ENCODE peak calls at places on chromosomes 3 and 15, in seven cellular contexts. One of them, this sample, is unnamed.

GRCh38 chr3:37129871-37130270 is 44.5 kb downstream of the LRRFIP2 start:
- DNase-seq in brain microvascular endothelial cell: no peak
- DNase-seq in effector CD4-positive, alpha-beta T cell: no peak
- DNase-seq in pancreas: no peak
- DNase-seq in NB4: no peak
- DNase-seq in NT2/D1: no peak
- DNase-seq in right lobe of liver: no peak
- DNase-seq in this sample: no peak

GRCh38 chr3:156620260-156620659 is 54.1 kb upstream of the TIPARP start:
- DNase-seq in brain microvascular endothelial cell: peak
- DNase-seq in effector CD4-positive, alpha-beta T cell: no peak
- DNase-seq in pancreas: no peak
- DNase-seq in NB4: peak
- DNase-seq in NT2/D1: no peak
- DNase-seq in right lobe of liver: no peak
- DNase-seq in this sample: no peak

GRCh38 chr3:49022751-49023171 is 840 bp downstream of the NDUFAF3 start:
- DNase-seq in brain microvascular endothelial cell: no peak
- DNase-seq in effector CD4-positive, alpha-beta T cell: no peak
- DNase-seq in pancreas: peak
- DNase-seq in NB4: peak
- DNase-seq in NT2/D1: no peak
- DNase-seq in right lobe of liver: peak
- DNase-seq in this sample: no peak

GRCh38 chr15:58247803-58248503 is 109.8 kb downstream of the AQP9 start:
- DNase-seq in brain microvascular endothelial cell: no peak
- DNase-seq in effector CD4-positive, alpha-beta T cell: no peak
- DNase-seq in pancreas: peak
- DNase-seq in NB4: peak
- DNase-seq in NT2/D1: no peak
- DNase-seq in right lobe of liver: peak
- DNase-seq in this sample: peak

GRCh38 chr3:97827741-97828471 is 6.1 kb downstream of the CRYBG3 start:
- DNase-seq in brain microvascular endothelial cell: no peak
- DNase-seq in effector CD4-positive, alpha-beta T cell: no peak
- DNase-seq in pancreas: no peak
- DNase-seq in NB4: no peak
- DNase-seq in NT2/D1: no peak
- DNase-seq in right lobe of liver: no peak
- DNase-seq in this sample: no peak

GRCh38 chr3:51434746-51435323 is 43.8 kb downstream of the RBM15B start:
- DNase-seq in brain microvascular endothelial cell: peak
- DNase-seq in effector CD4-positive, alpha-beta T cell: peak
- DNase-seq in pancreas: peak
- DNase-seq in NB4: peak
- DNase-seq in NT2/D1: peak
- DNase-seq in right lobe of liver: peak
- DNase-seq in this sample: no peak

GRCh38 chr15:27587810-27588209 is 511.3 kb downstream of the OCA2 start:
- DNase-seq in brain microvascular endothelial cell: no peak
- DNase-seq in effector CD4-positive, alpha-beta T cell: no peak
- DNase-seq in pancreas: no peak
- DNase-seq in NB4: peak
- DNase-seq in NT2/D1: peak
- DNase-seq in right lobe of liver: no peak
- DNase-seq in this sample: no peak

GRCh38 chr3:67832807-67833206 is 178.4 kb upstream of the SUCLG2 start:
- DNase-seq in brain microvascular endothelial cell: no peak
- DNase-seq in effector CD4-positive, alpha-beta T cell: no peak
- DNase-seq in pancreas: no peak
- DNase-seq in NB4: no peak
- DNase-seq in NT2/D1: no peak
- DNase-seq in right lobe of liver: no peak
- DNase-seq in this sample: no peak

GRCh38 chr15:70329179-70329578 is 231.5 kb upstream of the TLE3 start:
- DNase-seq in brain microvascular endothelial cell: no peak
- DNase-seq in effector CD4-positive, alpha-beta T cell: no peak
- DNase-seq in pancreas: no peak
- DNase-seq in NB4: no peak
- DNase-seq in NT2/D1: no peak
- DNase-seq in right lobe of liver: no peak
- DNase-seq in this sample: no peak

GRCh38 chr3:127525373-127525772 is 65.2 kb downstream of the TPRA1 start:
- DNase-seq in brain microvascular endothelial cell: peak
- DNase-seq in effector CD4-positive, alpha-beta T cell: no peak
- DNase-seq in pancreas: no peak
- DNase-seq in NB4: peak
- DNase-seq in NT2/D1: no peak
- DNase-seq in right lobe of liver: no peak
- DNase-seq in this sample: no peak

GRCh38 chr15:70111203-70112017 is 13.7 kb upstream of the TLE3 start:
- DNase-seq in brain microvascular endothelial cell: peak
- DNase-seq in effector CD4-positive, alpha-beta T cell: no peak
- DNase-seq in pancreas: peak
- DNase-seq in NB4: peak
- DNase-seq in NT2/D1: peak
- DNase-seq in right lobe of liver: peak
- DNase-seq in this sample: no peak

GRCh38 chr3:177576754-177577153 is 379.5 kb upstream of the TBL1XR1 start:
- DNase-seq in brain microvascular endothelial cell: no peak
- DNase-seq in effector CD4-positive, alpha-beta T cell: no peak
- DNase-seq in pancreas: no peak
- DNase-seq in NB4: no peak
- DNase-seq in NT2/D1: no peak
- DNase-seq in right lobe of liver: no peak
- DNase-seq in this sample: no peak

GRCh38 chr3:133455960-133456359 is 56.1 kb downstream of the BFSP2 start:
- DNase-seq in brain microvascular endothelial cell: no peak
- DNase-seq in effector CD4-positive, alpha-beta T cell: no peak
- DNase-seq in pancreas: no peak
- DNase-seq in NB4: peak
- DNase-seq in NT2/D1: no peak
- DNase-seq in right lobe of liver: no peak
- DNase-seq in this sample: no peak

GRCh38 chr15:82663186-82663600 is 16.0 kb upstream of the CPEB1 start:
- DNase-seq in brain microvascular endothelial cell: no peak
- DNase-seq in effector CD4-positive, alpha-beta T cell: peak
- DNase-seq in pancreas: peak
- DNase-seq in NB4: peak
- DNase-seq in NT2/D1: peak
- DNase-seq in right lobe of liver: no peak
- DNase-seq in this sample: no peak

GRCh38 chr3:147945968-147946519 is 536.9 kb downstream of the ZIC1 start:
- DNase-seq in brain microvascular endothelial cell: peak
- DNase-seq in effector CD4-positive, alpha-beta T cell: no peak
- DNase-seq in pancreas: peak
- DNase-seq in NB4: peak
- DNase-seq in NT2/D1: no peak
- DNase-seq in right lobe of liver: peak
- DNase-seq in this sample: no peak

GRCh38 chr3:106332884-106333283 is 464.1 kb upstream of the CBLB start:
- DNase-seq in brain microvascular endothelial cell: no peak
- DNase-seq in effector CD4-positive, alpha-beta T cell: no peak
- DNase-seq in pancreas: no peak
- DNase-seq in NB4: no peak
- DNase-seq in NT2/D1: no peak
- DNase-seq in right lobe of liver: no peak
- DNase-seq in this sample: no peak

GRCh38 chr15:91055548-91056331 is 33.3 kb upstream of the VPS33B start:
- DNase-seq in brain microvascular endothelial cell: peak
- DNase-seq in effector CD4-positive, alpha-beta T cell: no peak
- DNase-seq in pancreas: peak
- DNase-seq in NB4: peak
- DNase-seq in NT2/D1: peak
- DNase-seq in right lobe of liver: peak
- DNase-seq in this sample: no peak

GRCh38 chr15:63677778-63678177 is 80.6 kb downstream of the FBXL22 start:
- DNase-seq in brain microvascular endothelial cell: no peak
- DNase-seq in effector CD4-positive, alpha-beta T cell: no peak
- DNase-seq in pancreas: peak
- DNase-seq in NB4: no peak
- DNase-seq in NT2/D1: no peak
- DNase-seq in right lobe of liver: peak
- DNase-seq in this sample: peak

GRCh38 chr15:69357773-69358765 is 56.1 kb upstream of the KIF23 start:
- DNase-seq in brain microvascular endothelial cell: peak
- DNase-seq in effector CD4-positive, alpha-beta T cell: no peak
- DNase-seq in pancreas: peak
- DNase-seq in NB4: no peak
- DNase-seq in NT2/D1: peak
- DNase-seq in right lobe of liver: no peak
- DNase-seq in this sample: no peak

GRCh38 chr3:17195856-17196604 is 311.3 kb downstream of the PLCL2 start:
- DNase-seq in brain microvascular endothelial cell: no peak
- DNase-seq in effector CD4-positive, alpha-beta T cell: no peak
- DNase-seq in pancreas: no peak
- DNase-seq in NB4: peak
- DNase-seq in NT2/D1: no peak
- DNase-seq in right lobe of liver: no peak
- DNase-seq in this sample: no peak

GRCh38 chr15:92616621-92617179 is 38.9 kb downstream of the FAM174B start:
- DNase-seq in brain microvascular endothelial cell: no peak
- DNase-seq in effector CD4-positive, alpha-beta T cell: no peak
- DNase-seq in pancreas: no peak
- DNase-seq in NB4: no peak
- DNase-seq in NT2/D1: no peak
- DNase-seq in right lobe of liver: no peak
- DNase-seq in this sample: peak

GRCh38 chr3:44000586-44000985 is 241.1 kb upstream of the TOPAZ1 start:
- DNase-seq in brain microvascular endothelial cell: no peak
- DNase-seq in effector CD4-positive, alpha-beta T cell: no peak
- DNase-seq in pancreas: no peak
- DNase-seq in NB4: no peak
- DNase-seq in NT2/D1: no peak
- DNase-seq in right lobe of liver: no peak
- DNase-seq in this sample: no peak

GRCh38 chr3:172174396-172175253 is 135.2 kb downstream of the FNDC3B start:
- DNase-seq in brain microvascular endothelial cell: no peak
- DNase-seq in effector CD4-positive, alpha-beta T cell: no peak
- DNase-seq in pancreas: no peak
- DNase-seq in NB4: no peak
- DNase-seq in NT2/D1: no peak
- DNase-seq in right lobe of liver: no peak
- DNase-seq in this sample: no peak

GRCh38 chr3:100089802-100090668 is 24.3 kb downstream of the FILIP1L start:
- DNase-seq in brain microvascular endothelial cell: peak
- DNase-seq in effector CD4-positive, alpha-beta T cell: no peak
- DNase-seq in pancreas: no peak
- DNase-seq in NB4: peak
- DNase-seq in NT2/D1: no peak
- DNase-seq in right lobe of liver: no peak
- DNase-seq in this sample: no peak

GRCh38 chr3:133821767-133822638 is 16.4 kb downstream of the SRPRB start:
- DNase-seq in brain microvascular endothelial cell: peak
- DNase-seq in effector CD4-positive, alpha-beta T cell: no peak
- DNase-seq in pancreas: peak
- DNase-seq in NB4: no peak
- DNase-seq in NT2/D1: peak
- DNase-seq in right lobe of liver: peak
- DNase-seq in this sample: no peak

GRCh38 chr3:86923071-86923476 is 67.9 kb downstream of the VGLL3 start:
- DNase-seq in brain microvascular endothelial cell: peak
- DNase-seq in effector CD4-positive, alpha-beta T cell: no peak
- DNase-seq in pancreas: no peak
- DNase-seq in NB4: no peak
- DNase-seq in NT2/D1: no peak
- DNase-seq in right lobe of liver: no peak
- DNase-seq in this sample: no peak